ENCODE peak calls at places on chromosomes 2 and 18, in six cellular contexts. W, X, C, S, F and L are unnamed samples.

GRCh38 chr18:57443716-57444115 is 8.5 kb downstream of the ONECUT2 start:
- DNase-seq in W (no peak), X (no peak), C (no peak), S (no peak), F (no peak), L (no peak)

GRCh38 chr18:79400591-79401381 is 5.1 kb downstream of the NFATC1 start:
- DNase-seq in W (no peak), X (no peak), C (no peak), S (no peak), F (no peak), L (no peak)

GRCh38 chr18:80112623-80113248 is 3.7 kb downstream of the ADNP2 start:
- DNase-seq in W (no peak), X (no peak), C (no peak), S (no peak), F (no peak), L (no peak)

GRCh38 chr18:35467624-35468016 is 30.1 kb downstream of the INO80C start:
- DNase-seq in W (no peak), X (no peak), C (peak; percentile 92), S (no peak), F (no peak), L (no peak)

GRCh38 chr18:36045241-36045999 is 21.9 kb downstream of the RPRD1A start:
- DNase-seq in W (no peak), X (no peak), C (no peak), S (no peak), F (no peak), L (no peak)

GRCh38 chr2:133569416-133569815 is 1.2 kb upstream of the NCKAP5 start:
- DNase-seq in W (no peak), X (no peak), C (no peak), S (no peak), F (no peak), L (no peak)

GRCh38 chr18:45275367-45276113 is 339.7 kb upstream of the SLC14A2 start:
- DNase-seq in W (no peak), X (no peak), C (peak; percentile 16), S (no peak), F (no peak), L (peak; percentile 34)

GRCh38 chr18:22432672-22433137 is 15.0 kb upstream of the CTAGE1 start:
- DNase-seq in W (peak; percentile 85), X (no peak), C (no peak), S (peak; percentile 86), F (peak; percentile 21), L (no peak)

GRCh38 chr2:240990726-240991377 is 7.6 kb upstream of the SNED1 start:
- DNase-seq in W (no peak), X (no peak), C (no peak), S (no peak), F (no peak), L (peak; percentile 7)

GRCh38 chr2:33458248-33458819 is 18.1 kb upstream of the RASGRP3 start:
- DNase-seq in W (no peak), X (no peak), C (no peak), S (no peak), F (no peak), L (no peak)

GRCh38 chr2:116513991-116514390 is 1300.5 kb upstream of the DDX18 start:
- DNase-seq in W (no peak), X (peak; percentile 62), C (no peak), S (no peak), F (no peak), L (no peak)

GRCh38 chr2:131125195-131125757 is 20.1 kb downstream of the PLEKHB2 start:
- DNase-seq in W (no peak), X (peak; percentile 91), C (no peak), S (no peak), F (no peak), L (peak; percentile 29)

GRCh38 chr2:166117491-166117890 is 10.3 kb downstream of the SCN1A start:
- DNase-seq in W (no peak), X (no peak), C (no peak), S (no peak), F (no peak), L (no peak)

GRCh38 chr2:151857650-151858049 is 29.4 kb upstream of the ARL5A start:
- DNase-seq in W (no peak), X (no peak), C (no peak), S (no peak), F (no peak), L (no peak)

GRCh38 chr2:86241611-86242010 is 42.4 kb downstream of the MRPL35 start:
- DNase-seq in W (no peak), X (no peak), C (no peak), S (no peak), F (no peak), L (no peak)

GRCh38 chr2:11506611-11506969 is 27.3 kb upstream of the GREB1 start:
- DNase-seq in W (no peak), X (no peak), C (no peak), S (no peak), F (no peak), L (no peak)

GRCh38 chr2:17851731-17852585 is 26.5 kb upstream of the KCNS3 start:
- DNase-seq in W (no peak), X (peak; percentile 35), C (no peak), S (peak; percentile 64), F (peak; percentile 21), L (peak; percentile 75)

GRCh38 chr2:234548720-234549420 is 52.0 kb upstream of the ARL4C start:
- DNase-seq in W (no peak), X (no peak), C (no peak), S (peak; percentile 30), F (no peak), L (no peak)

GRCh38 chr2:174914894-174915760 is 90.1 kb downstream of the CHN1 start:
- DNase-seq in W (no peak), X (peak; percentile 61), C (no peak), S (no peak), F (no peak), L (peak; percentile 74)

GRCh38 chr2:230179086-230179485 is 40.7 kb downstream of the SP110 start:
- DNase-seq in W (no peak), X (no peak), C (no peak), S (no peak), F (no peak), L (no peak)

GRCh38 chr2:68553098-68553497 is 85.7 kb downstream of the APLF start:
- DNase-seq in W (no peak), X (no peak), C (no peak), S (no peak), F (no peak), L (no peak)

GRCh38 chr2:217273158-217273557 is 413.3 kb upstream of the TNP1 start:
- DNase-seq in W (no peak), X (no peak), C (no peak), S (no peak), F (no peak), L (no peak)